ENCODE peak calls at places on chromosome 4, in seven cellular contexts. One of them, this sample, is unnamed.

GRCh38 chr4:128675083-128675482 is 134.4 kb upstream of the JADE1 start:
- DNase-seq in stomach: no peak
- DNase-seq in HepG2: no peak
- DNase-seq in GM23338: no peak
- DNase-seq in transverse colon: no peak
- DNase-seq in suprapubic skin: no peak
- DNase-seq in upper lobe of left lung: no peak
- DNase-seq in this sample: no peak

GRCh38 chr4:26081795-26082498 is 167.9 kb downstream of the SMIM20 start:
- DNase-seq in upper lobe of left lung: no peak
- DNase-seq in HepG2: peak; percentile 32
- DNase-seq in transverse colon: no peak
- DNase-seq in stomach: no peak
- DNase-seq in suprapubic skin: no peak
- DNase-seq in GM23338: peak; percentile 84
- DNase-seq in this sample: no peak

GRCh38 chr4:183552274-183553146 is 47.7 kb downstream of the ING2 start:
- DNase-seq in transverse colon: no peak
- DNase-seq in HepG2: no peak
- DNase-seq in stomach: no peak
- DNase-seq in upper lobe of left lung: peak; percentile 39
- DNase-seq in GM23338: no peak
- DNase-seq in suprapubic skin: no peak
- DNase-seq in this sample: no peak

GRCh38 chr4:184763150-184763780 is 29.4 kb upstream of the CENPU start:
- DNase-seq in GM23338: no peak
- DNase-seq in stomach: no peak
- DNase-seq in suprapubic skin: no peak
- DNase-seq in upper lobe of left lung: no peak
- DNase-seq in HepG2: no peak
- DNase-seq in transverse colon: peak; percentile 28
- DNase-seq in this sample: no peak

GRCh38 chr4:68451246-68452211 is 4.3 kb downstream of the TMPRSS11E start:
- DNase-seq in GM23338: peak; percentile 78
- DNase-seq in upper lobe of left lung: no peak
- DNase-seq in HepG2: no peak
- DNase-seq in transverse colon: no peak
- DNase-seq in suprapubic skin: no peak
- DNase-seq in stomach: no peak
- DNase-seq in this sample: no peak

GRCh38 chr4:7844247-7844991 is 95.2 kb downstream of the AFAP1 start:
- DNase-seq in transverse colon: peak; percentile 81
- DNase-seq in GM23338: peak; percentile 92
- DNase-seq in suprapubic skin: peak; percentile 83
- DNase-seq in upper lobe of left lung: no peak
- DNase-seq in HepG2: peak; percentile 70
- DNase-seq in stomach: peak; percentile 83
- DNase-seq in this sample: no peak

GRCh38 chr4:162352580-162353107 is 188.8 kb upstream of the FSTL5 start:
- DNase-seq in upper lobe of left lung: no peak
- DNase-seq in GM23338: no peak
- DNase-seq in transverse colon: no peak
- DNase-seq in stomach: no peak
- DNase-seq in HepG2: no peak
- DNase-seq in suprapubic skin: no peak
- DNase-seq in this sample: no peak

GRCh38 chr4:134276476-134276875 is 74.9 kb upstream of the PABPC4L start:
- DNase-seq in stomach: no peak
- DNase-seq in upper lobe of left lung: no peak
- DNase-seq in HepG2: no peak
- DNase-seq in transverse colon: no peak
- DNase-seq in GM23338: no peak
- DNase-seq in suprapubic skin: no peak
- DNase-seq in this sample: no peak

GRCh38 chr4:88820723-88821368 is 123.2 kb upstream of the NAP1L5 start:
- DNase-seq in stomach: no peak
- DNase-seq in upper lobe of left lung: no peak
- DNase-seq in suprapubic skin: no peak
- DNase-seq in transverse colon: no peak
- DNase-seq in GM23338: peak; percentile 12
- DNase-seq in HepG2: no peak
- DNase-seq in this sample: no peak

GRCh38 chr4:89129080-89129640 is 17.8 kb downstream of the TIGD2 start:
- DNase-seq in suprapubic skin: no peak
- DNase-seq in GM23338: no peak
- DNase-seq in stomach: no peak
- DNase-seq in transverse colon: no peak
- DNase-seq in HepG2: peak; percentile 46
- DNase-seq in upper lobe of left lung: no peak
- DNase-seq in this sample: no peak

GRCh38 chr4:99221980-99222379 is 2.9 kb upstream of the ADH6 start:
- DNase-seq in GM23338: peak; percentile 51
- DNase-seq in transverse colon: no peak
- DNase-seq in suprapubic skin: no peak
- DNase-seq in stomach: no peak
- DNase-seq in HepG2: peak; percentile 70
- DNase-seq in upper lobe of left lung: no peak
- DNase-seq in this sample: no peak

GRCh38 chr4:37524267-37524666 is 161.9 kb downstream of the RELL1 start:
- DNase-seq in GM23338: peak; percentile 31
- DNase-seq in suprapubic skin: no peak
- DNase-seq in transverse colon: no peak
- DNase-seq in HepG2: no peak
- DNase-seq in upper lobe of left lung: no peak
- DNase-seq in stomach: no peak
- DNase-seq in this sample: no peak

GRCh38 chr4:37531156-37531555 is 155.0 kb downstream of the RELL1 start:
- DNase-seq in transverse colon: no peak
- DNase-seq in stomach: no peak
- DNase-seq in HepG2: no peak
- DNase-seq in suprapubic skin: no peak
- DNase-seq in GM23338: no peak
- DNase-seq in upper lobe of left lung: no peak
- DNase-seq in this sample: no peak

GRCh38 chr4:37530451-37530850 is 155.7 kb downstream of the RELL1 start:
- DNase-seq in transverse colon: no peak
- DNase-seq in suprapubic skin: no peak
- DNase-seq in stomach: no peak
- DNase-seq in GM23338: no peak
- DNase-seq in HepG2: no peak
- DNase-seq in upper lobe of left lung: no peak
- DNase-seq in this sample: no peak

GRCh38 chr4:37522996-37523395 is 163.2 kb downstream of the RELL1 start:
- DNase-seq in HepG2: no peak
- DNase-seq in suprapubic skin: no peak
- DNase-seq in stomach: no peak
- DNase-seq in upper lobe of left lung: no peak
- DNase-seq in GM23338: peak; percentile 10
- DNase-seq in transverse colon: no peak
- DNase-seq in this sample: no peak

GRCh38 chr4:37528161-37528560 is 158.0 kb downstream of the RELL1 start:
- DNase-seq in upper lobe of left lung: no peak
- DNase-seq in HepG2: peak; percentile 16
- DNase-seq in transverse colon: no peak
- DNase-seq in GM23338: peak; percentile 19
- DNase-seq in suprapubic skin: no peak
- DNase-seq in stomach: peak; percentile 59
- DNase-seq in this sample: peak; percentile 28
- TF ChIP-seq CTCF in upper lobe of left lung: no peak
- TF ChIP-seq CTCF in HepG2: peak; percentile 50
- TF ChIP-seq CTCF in transverse colon: no peak
- TF ChIP-seq CTCF in GM23338: no peak
- TF ChIP-seq CTCF in suprapubic skin: no peak
- TF ChIP-seq CTCF in stomach: no peak
- TF ChIP-seq CTCF in this sample: no peak

DNA sequence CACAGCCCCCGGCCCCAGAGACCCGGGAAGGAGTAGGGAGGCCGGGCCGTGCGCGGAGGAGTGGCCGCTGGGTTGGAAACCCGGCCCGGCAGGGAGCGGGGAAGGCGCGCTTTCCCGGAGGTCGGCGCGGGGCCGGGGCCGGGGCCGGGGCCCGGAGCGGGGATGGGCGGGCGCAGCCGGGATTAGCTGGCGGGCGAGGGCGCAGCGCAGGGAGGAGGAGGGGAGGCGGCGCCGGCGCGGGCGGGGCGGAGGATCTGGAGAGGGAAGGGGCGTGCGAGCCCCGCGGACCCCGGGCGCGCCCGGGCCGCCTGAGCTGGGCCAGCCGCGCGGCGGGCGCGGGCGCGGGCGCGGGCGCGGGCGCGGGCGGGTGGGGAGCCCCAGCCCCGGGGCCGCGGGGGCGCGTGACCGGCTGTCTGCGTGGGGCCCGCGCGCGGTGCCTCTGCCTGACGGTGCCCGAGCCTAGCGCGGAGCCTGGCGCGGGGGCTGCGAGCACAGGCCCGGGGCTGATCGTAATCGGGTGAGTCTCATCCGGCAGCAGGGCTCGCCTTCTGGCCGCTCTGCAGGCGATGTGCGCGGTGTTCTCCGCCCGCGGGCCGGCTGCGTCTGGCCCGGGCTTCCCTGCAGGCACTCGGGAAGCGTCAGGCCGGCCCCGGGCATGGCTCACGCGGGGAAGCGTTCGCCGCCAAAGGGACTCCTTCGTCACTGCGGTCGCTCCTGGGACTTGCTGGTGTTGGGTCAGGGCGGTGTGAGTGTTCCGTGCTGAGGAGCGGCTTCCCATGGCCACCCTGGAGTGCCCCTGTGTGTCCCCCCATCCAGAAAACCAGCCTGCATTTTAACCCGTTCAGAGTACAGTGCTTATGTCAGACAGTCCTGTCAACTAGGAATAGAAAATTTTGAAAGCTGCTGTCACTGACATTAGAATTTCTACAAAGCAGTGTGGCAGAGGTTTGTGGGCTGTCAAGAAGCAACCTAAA is 40.4 kb downstream of the FAM149A start:
- DNase-seq in suprapubic skin: peak; percentile 75
- DNase-seq in HepG2: no peak
- DNase-seq in transverse colon: peak; percentile 55
- DNase-seq in stomach: peak; percentile 56
- DNase-seq in GM23338: peak; percentile 91
- DNase-seq in upper lobe of left lung: peak; percentile 93
- DNase-seq in this sample: no peak
- TF ChIP-seq POLR2AphosphoS5 in suprapubic skin: no peak
- TF ChIP-seq POLR2AphosphoS5 in HepG2: no peak
- TF ChIP-seq POLR2AphosphoS5 in transverse colon: no peak
- TF ChIP-seq POLR2AphosphoS5 in stomach: peak; percentile 14
- TF ChIP-seq POLR2AphosphoS5 in GM23338: no peak
- TF ChIP-seq POLR2AphosphoS5 in upper lobe of left lung: peak; percentile 14
- TF ChIP-seq POLR2AphosphoS5 in this sample: no peak

DNA sequence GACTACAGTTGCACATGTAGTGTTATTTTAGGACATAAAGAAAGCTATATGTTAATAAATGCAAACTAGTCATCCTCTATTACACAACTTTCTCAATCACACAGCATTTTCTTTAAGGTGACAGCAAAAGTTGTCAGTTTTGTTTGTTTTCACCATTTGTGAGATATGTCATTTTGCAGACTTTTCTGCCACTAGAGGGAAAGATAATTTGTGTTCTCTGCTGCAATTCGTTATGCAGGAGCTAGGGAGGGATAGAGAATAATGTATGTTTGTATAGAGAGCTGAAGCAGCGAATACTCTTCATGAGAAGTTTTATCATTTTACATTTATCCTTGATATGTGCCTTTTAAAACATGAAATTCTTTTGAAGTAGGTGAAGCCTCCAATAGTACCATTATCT is 670.6 kb upstream of the ATOH1 start:
- DNase-seq in GM23338: peak; percentile 53
- DNase-seq in stomach: no peak
- DNase-seq in transverse colon: no peak
- DNase-seq in upper lobe of left lung: no peak
- DNase-seq in suprapubic skin: no peak
- DNase-seq in HepG2: no peak
- DNase-seq in this sample: no peak
- TF ChIP-seq CTCF in GM23338: peak; percentile 49
- TF ChIP-seq CTCF in stomach: no peak
- TF ChIP-seq CTCF in transverse colon: no peak
- TF ChIP-seq CTCF in upper lobe of left lung: no peak
- TF ChIP-seq CTCF in suprapubic skin: no peak
- TF ChIP-seq CTCF in HepG2: no peak
- TF ChIP-seq CTCF in this sample: no peak

GRCh38 chr4:150694438-150694837 is 112.5 kb downstream of the MAB21L2 start:
- DNase-seq in transverse colon: no peak
- DNase-seq in upper lobe of left lung: no peak
- DNase-seq in stomach: no peak
- DNase-seq in HepG2: no peak
- DNase-seq in GM23338: peak; percentile 24
- DNase-seq in suprapubic skin: no peak
- DNase-seq in this sample: no peak

GRCh38 chr4:150699599-150699998 is 117.6 kb downstream of the MAB21L2 start:
- DNase-seq in HepG2: no peak
- DNase-seq in upper lobe of left lung: no peak
- DNase-seq in GM23338: no peak
- DNase-seq in stomach: no peak
- DNase-seq in suprapubic skin: no peak
- DNase-seq in transverse colon: no peak
- DNase-seq in this sample: no peak

GRCh38 chr4:150695162-150695561 is 113.2 kb downstream of the MAB21L2 start:
- DNase-seq in GM23338: no peak
- DNase-seq in upper lobe of left lung: no peak
- DNase-seq in HepG2: no peak
- DNase-seq in stomach: no peak
- DNase-seq in suprapubic skin: no peak
- DNase-seq in transverse colon: no peak
- DNase-seq in this sample: no peak
- TF ChIP-seq POLR2AphosphoS5 in GM23338: no peak
- TF ChIP-seq POLR2AphosphoS5 in upper lobe of left lung: no peak
- TF ChIP-seq POLR2AphosphoS5 in HepG2: no peak
- TF ChIP-seq POLR2AphosphoS5 in stomach: no peak
- TF ChIP-seq POLR2AphosphoS5 in suprapubic skin: no peak
- TF ChIP-seq POLR2AphosphoS5 in transverse colon: no peak
- TF ChIP-seq POLR2AphosphoS5 in this sample: no peak

GRCh38 chr4:73257242-73257994 is 1.2 kb downstream of the ANKRD17 start:
- DNase-seq in upper lobe of left lung: no peak
- DNase-seq in transverse colon: peak; percentile 85
- DNase-seq in GM23338: peak; percentile 68
- DNase-seq in suprapubic skin: peak; percentile 81
- DNase-seq in HepG2: peak; percentile 86
- DNase-seq in stomach: peak; percentile 80
- DNase-seq in this sample: peak; percentile 66

GRCh38 chr4:73258668-73259551 is at the start of gene ANKRD17:
- DNase-seq in stomach: peak; percentile 94
- DNase-seq in GM23338: peak; percentile 96
- DNase-seq in upper lobe of left lung: peak; percentile 99
- DNase-seq in suprapubic skin: peak; percentile 96
- DNase-seq in HepG2: peak; percentile 89
- DNase-seq in transverse colon: peak; percentile 96
- DNase-seq in this sample: peak; percentile 89

GRCh38 chr4:73259552-73260140 is 1.0 kb upstream of the ANKRD17 start:
- DNase-seq in transverse colon: no peak
- DNase-seq in suprapubic skin: peak; percentile 50
- DNase-seq in GM23338: peak; percentile 21
- DNase-seq in stomach: no peak
- DNase-seq in upper lobe of left lung: no peak
- DNase-seq in HepG2: peak; percentile 9
- DNase-seq in this sample: no peak

GRCh38 chr4:73257995-73258667 is 467 bp downstream of the ANKRD17 start:
- DNase-seq in HepG2: peak; percentile 53
- DNase-seq in upper lobe of left lung: no peak
- DNase-seq in transverse colon: no peak
- DNase-seq in stomach: no peak
- DNase-seq in suprapubic skin: peak; percentile 71
- DNase-seq in GM23338: peak; percentile 46
- DNase-seq in this sample: no peak
- TF ChIP-seq CTCF in HepG2: peak; percentile 58
- TF ChIP-seq CTCF in upper lobe of left lung: peak; percentile 40
- TF ChIP-seq CTCF in transverse colon: no peak
- TF ChIP-seq CTCF in stomach: no peak
- TF ChIP-seq CTCF in suprapubic skin: peak; percentile 8
- TF ChIP-seq CTCF in GM23338: peak; percentile 31
- TF ChIP-seq CTCF in this sample: no peak